ENCODE peak calls at places on chromosomes 16 and 17, in nine cellular contexts. A is suprapubic skin, T is GM12891, I is HCT116, E is endothelial cell of umbilical vein, N is sigmoid colon, H is stomach, Q is transverse colon, Z is breast epithelium. C is an unnamed sample.

GRCh38 chr16:70468776-70469525 is 14.6 kb downstream of the FCSK start:
- DNase-seq in T (no peak), H (no peak), E (no peak), Z (no peak), I (no peak), Q (no peak), A (peak; percentile 55), N (no peak), C (no peak)

GRCh38 chr17:79233916-79234551 is 159.4 kb downstream of the ENGASE start:
- DNase-seq in I (no peak), N (no peak), T (no peak), Z (no peak), E (no peak), H (no peak), Q (no peak), A (no peak), C (no peak)

GRCh38 chr17:76951375-76951905 is 83.2 kb downstream of the MGAT5B start:
- DNase-seq in N (no peak), A (no peak), E (no peak), I (no peak), Q (no peak), H (no peak), Z (no peak), T (no peak), C (no peak)

GRCh38 chr16:83437036-83437435 is 370.7 kb upstream of the HSBP1 start:
- DNase-seq in T (no peak), Z (no peak), H (no peak), E (no peak), Q (no peak), A (no peak), N (no peak), I (no peak), C (no peak)

GRCh38 chr17:82863941-82864720 is 24.3 kb upstream of the ZNF750 start:
- DNase-seq in N (no peak), Z (peak; percentile 47), Q (peak; percentile 69), T (peak; percentile 70), A (peak; percentile 58), I (peak; percentile 68), H (peak; percentile 54), E (peak; percentile 40), C (no peak)

GRCh38 chr17:10697092-10698081 is at the start of the genes ADPRM and SCO1:
- DNase-seq in H (peak; percentile 95), Z (peak; percentile 88), Q (peak; percentile 96), T (peak; percentile 84), E (peak; percentile 93), I (peak; percentile 80), N (peak; percentile 96), A (peak; percentile 95), C (peak; percentile 93)

GRCh38 chr16:12675852-12676251 is 127.8 kb downstream of the CPPED1 start:
- DNase-seq in T (no peak), H (no peak), Q (no peak), N (no peak), A (no peak), Z (no peak), E (peak; percentile 91), I (no peak), C (no peak)

GRCh38 chr17:81241648-81242420 is 2.7 kb downstream of the NDUFAF8 start:
- DNase-seq in E (peak; percentile 49), I (no peak), N (no peak), Z (peak; percentile 55), H (peak; percentile 64), T (peak; percentile 79), A (no peak), Q (peak; percentile 51), C (peak; percentile 33)

GRCh38 chr17:19359151-19359550 is 3.4 kb downstream of the B9D1 start:
- DNase-seq in T (no peak), Q (no peak), I (no peak), Z (no peak), A (no peak), E (no peak), N (peak; percentile 52), H (no peak), C (no peak)

GRCh38 chr17:82596837-82597672 is 51.2 kb downstream of the WDR45B start:
- DNase-seq in E (no peak), Q (no peak), T (no peak), I (no peak), Z (no peak), A (no peak), N (no peak), H (no peak), C (no peak)

DNA sequence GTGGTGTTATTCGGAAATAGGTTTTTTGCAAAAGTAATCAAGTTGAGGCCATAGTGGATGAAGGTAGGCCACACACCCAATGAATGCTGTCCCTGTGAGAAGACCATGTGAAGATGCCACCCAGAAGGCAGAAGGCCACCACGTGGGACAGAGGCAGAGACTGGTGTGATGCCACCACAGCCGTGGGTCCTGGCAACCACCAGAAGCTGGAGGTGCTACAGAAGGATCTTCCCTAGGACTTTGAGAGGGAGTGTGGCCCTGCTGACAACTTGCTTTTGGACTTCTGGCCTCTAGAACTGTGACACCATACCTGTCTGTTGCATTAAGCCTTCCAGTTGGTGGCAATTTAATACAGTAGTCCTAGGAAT is 49.3 kb downstream of the RMI2 start:
- DNase-seq in H (no peak), Q (no peak), I (no peak), T (no peak), Z (no peak), N (peak; percentile 29), A (peak; percentile 37), E (no peak), C (no peak)
- TF ChIP-seq POLR2AphosphoS5 in H (no peak), Q (no peak), I (no peak), T (no peak), Z (no peak), N (no peak), A (no peak), E (no peak), C (no peak)

DNA sequence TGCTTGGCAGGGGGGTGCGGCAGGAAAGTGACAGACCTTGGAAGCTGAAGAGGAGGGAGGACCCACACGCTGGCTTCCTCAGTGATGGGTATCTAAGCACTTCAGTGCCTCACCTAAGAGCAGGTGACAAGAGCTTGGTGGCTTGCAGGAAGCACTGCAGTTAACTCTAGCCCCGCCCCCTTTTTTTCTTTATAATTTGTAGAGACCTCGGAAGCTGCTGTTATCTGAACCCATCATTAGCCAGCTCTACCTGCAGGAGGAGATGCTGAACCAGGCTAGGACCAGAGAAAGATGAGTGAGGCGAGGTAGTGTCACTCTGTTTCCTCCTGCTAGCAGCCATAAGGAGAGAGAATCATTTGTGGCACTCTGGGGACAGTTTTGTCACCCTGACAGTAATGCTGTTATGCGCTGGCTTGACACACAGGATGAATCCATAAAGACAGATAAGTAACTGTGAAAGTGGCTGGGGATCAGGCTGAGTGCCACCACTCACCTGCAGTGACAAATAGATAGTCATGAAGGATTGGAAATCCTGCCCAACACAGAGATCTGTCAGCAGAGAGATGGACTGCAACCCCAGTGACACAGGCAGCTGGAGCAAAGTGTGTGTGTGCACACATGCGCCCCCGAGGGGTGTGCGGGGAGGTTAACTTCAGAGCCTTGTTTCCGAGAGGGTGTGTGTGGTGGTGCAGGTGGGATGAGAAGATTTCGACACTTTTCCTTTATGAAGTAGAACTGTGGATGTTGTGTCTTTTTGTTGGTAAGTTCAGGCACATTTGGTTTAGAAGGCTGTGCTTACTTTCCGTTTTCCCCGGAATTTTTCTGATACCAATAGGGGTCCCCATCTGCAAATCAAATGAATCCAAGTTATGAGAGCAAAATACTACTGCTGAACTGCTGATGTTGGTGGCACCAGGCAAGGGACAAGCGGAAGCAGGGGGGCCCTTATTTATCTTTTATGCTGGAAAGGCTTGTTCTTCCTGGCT is 223.9 kb downstream of the IRX3 start:
- DNase-seq in N (no peak), A (no peak), T (no peak), Z (no peak), I (no peak), H (no peak), Q (no peak), E (no peak), C (no peak)
- TF ChIP-seq POLR2A in N (no peak), A (no peak), T (no peak), Z (no peak), I (no peak), H (no peak), Q (no peak), E (no peak), C (no peak)

DNA sequence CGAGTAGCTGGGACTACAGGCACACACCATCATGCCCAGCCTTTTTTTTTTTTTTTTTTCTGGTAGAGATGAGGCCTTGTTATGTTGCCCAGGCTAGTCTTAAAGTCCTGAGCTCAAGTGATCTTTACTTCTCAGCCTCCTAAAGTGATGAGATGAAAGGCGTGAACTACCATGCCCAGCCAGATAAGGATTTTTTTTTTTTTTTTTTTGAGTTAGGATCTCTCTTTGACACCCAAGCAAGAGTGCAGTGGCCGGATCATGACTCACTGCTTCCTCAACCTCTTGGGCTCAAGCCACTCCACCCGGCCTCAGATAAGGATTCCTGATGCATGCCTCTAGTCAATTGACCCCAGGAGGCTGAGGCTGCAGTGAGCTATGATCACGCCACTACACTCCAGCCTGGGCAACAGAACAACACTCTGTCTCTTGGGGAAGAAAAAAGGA is 11.2 kb upstream of the PLEKHG4 start:
- DNase-seq in Q (no peak), T (no peak), A (no peak), Z (no peak), I (peak; percentile 81), E (peak; percentile 87), H (peak; percentile 63), N (peak; percentile 71), C (no peak)
- TF ChIP-seq POLR2AphosphoS5 in Q (no peak), T (no peak), A (no peak), Z (no peak), I (no peak), E (peak; percentile 68), H (no peak), N (no peak), C (no peak)

GRCh38 chr17:45221997-45222272 is 250 bp downstream of the FMNL1 start:
- DNase-seq in A (no peak), N (no peak), T (no peak), Q (no peak), I (no peak), Z (no peak), E (no peak), H (no peak), C (no peak)
- TF ChIP-seq POLR2A in A (no peak), N (no peak), T (no peak), Q (no peak), I (no peak), Z (no peak), E (no peak), H (no peak), C (no peak)

GRCh38 chr16:27244363-27244755 is 24.2 kb downstream of the NSMCE1 start:
- DNase-seq in A (no peak), N (peak; percentile 60), Z (no peak), E (no peak), T (no peak), H (no peak), I (no peak), Q (no peak), C (no peak)

GRCh38 chr16:27243725-27244362 is 24.7 kb downstream of the NSMCE1 start:
- DNase-seq in T (no peak), I (no peak), N (peak; percentile 55), Z (no peak), E (no peak), Q (no peak), H (no peak), A (no peak), C (no peak)

GRCh38 chr16:27242398-27242797 is 26.2 kb downstream of the NSMCE1 start:
- DNase-seq in H (no peak), E (no peak), A (peak; percentile 28), I (no peak), Q (no peak), N (peak; percentile 24), T (no peak), Z (no peak), C (no peak)

GRCh38 chr16:27241658-27242057 is 26.9 kb downstream of the NSMCE1 start:
- DNase-seq in H (peak; percentile 10), N (peak; percentile 60), T (no peak), A (peak; percentile 28), Z (no peak), Q (no peak), I (no peak), E (peak; percentile 80), C (no peak)

GRCh38 chr16:27242868-27243590 is 25.5 kb downstream of the NSMCE1 start:
- DNase-seq in N (peak; percentile 73), T (no peak), A (no peak), E (peak; percentile 96), H (no peak), Z (no peak), I (no peak), Q (no peak), C (no peak)
- TF ChIP-seq POLR2AphosphoS5 in N (peak; percentile 57), T (no peak), A (no peak), E (peak; percentile 70), H (peak; percentile 82), Z (no peak), I (no peak), Q (peak; percentile 50), C (peak; percentile 55)